ENCODE peak calls at places on chromosomes 16 and 17, in nine cellular contexts. One of them, this sample, is unnamed.

GRCh38 chr16:24721830-24722238 is 7.6 kb upstream of the TNRC6A start:
- DNase-seq in SW480: peak
- DNase-seq in right atrium auricular region: no peak
- DNase-seq in NCI-H1694 treated with DMSO at 0.1 percent for 48 hours: no peak
- DNase-seq in mesothelial cell of epicardium: no peak
- DNase-seq in hepatic stellate cell: no peak
- DNase-seq in stimulated activated CD4-positive, alpha-beta T cell treated with anti-CD3 and anti-CD28 coated beads, Interleukin-12 subunit alpha, Interleukin-12 subunit beta, amount 100 ng/mL, for 48 hours: peak
- DNase-seq in KBM-7: no peak
- DNase-seq in T-cell: no peak
- DNase-seq in this sample: no peak

GRCh38 chr16:58040945-58041627 is 15.5 kb downstream of the MMP15 start:
- DNase-seq in KBM-7: no peak
- DNase-seq in NCI-H1694 treated with DMSO at 0.1 percent for 48 hours: no peak
- DNase-seq in right atrium auricular region: no peak
- DNase-seq in SW480: no peak
- DNase-seq in mesothelial cell of epicardium: no peak
- DNase-seq in T-cell: no peak
- DNase-seq in stimulated activated CD4-positive, alpha-beta T cell treated with anti-CD3 and anti-CD28 coated beads, Interleukin-12 subunit alpha, Interleukin-12 subunit beta, amount 100 ng/mL, for 48 hours: no peak
- DNase-seq in hepatic stellate cell: no peak
- DNase-seq in this sample: no peak

GRCh38 chr17:47703191-47703591 is 9.2 kb downstream of the TBKBP1 start:
- DNase-seq in right atrium auricular region: no peak
- DNase-seq in mesothelial cell of epicardium: no peak
- DNase-seq in stimulated activated CD4-positive, alpha-beta T cell treated with anti-CD3 and anti-CD28 coated beads, Interleukin-12 subunit alpha, Interleukin-12 subunit beta, amount 100 ng/mL, for 48 hours: no peak
- DNase-seq in NCI-H1694 treated with DMSO at 0.1 percent for 48 hours: no peak
- DNase-seq in hepatic stellate cell: no peak
- DNase-seq in SW480: no peak
- DNase-seq in KBM-7: peak
- DNase-seq in T-cell: peak
- DNase-seq in this sample: no peak

GRCh38 chr17:6701719-6702118 is 11.4 kb downstream of the SLC13A5 start:
- DNase-seq in NCI-H1694 treated with DMSO at 0.1 percent for 48 hours: peak
- DNase-seq in right atrium auricular region: no peak
- DNase-seq in T-cell: peak
- DNase-seq in stimulated activated CD4-positive, alpha-beta T cell treated with anti-CD3 and anti-CD28 coated beads, Interleukin-12 subunit alpha, Interleukin-12 subunit beta, amount 100 ng/mL, for 48 hours: peak
- DNase-seq in mesothelial cell of epicardium: no peak
- DNase-seq in hepatic stellate cell: peak
- DNase-seq in KBM-7: peak
- DNase-seq in SW480: no peak
- DNase-seq in this sample: peak

GRCh38 chr17:29127840-29128239 is 52.4 kb downstream of the MYO18A start:
- DNase-seq in mesothelial cell of epicardium: no peak
- DNase-seq in T-cell: no peak
- DNase-seq in stimulated activated CD4-positive, alpha-beta T cell treated with anti-CD3 and anti-CD28 coated beads, Interleukin-12 subunit alpha, Interleukin-12 subunit beta, amount 100 ng/mL, for 48 hours: no peak
- DNase-seq in right atrium auricular region: no peak
- DNase-seq in NCI-H1694 treated with DMSO at 0.1 percent for 48 hours: no peak
- DNase-seq in hepatic stellate cell: no peak
- DNase-seq in KBM-7: no peak
- DNase-seq in SW480: no peak
- DNase-seq in this sample: no peak

GRCh38 chr17:78797691-78798585 is 15.9 kb upstream of the CYTH1 start:
- DNase-seq in mesothelial cell of epicardium: no peak
- DNase-seq in SW480: no peak
- DNase-seq in T-cell: no peak
- DNase-seq in NCI-H1694 treated with DMSO at 0.1 percent for 48 hours: no peak
- DNase-seq in stimulated activated CD4-positive, alpha-beta T cell treated with anti-CD3 and anti-CD28 coated beads, Interleukin-12 subunit alpha, Interleukin-12 subunit beta, amount 100 ng/mL, for 48 hours: no peak
- DNase-seq in right atrium auricular region: no peak
- DNase-seq in KBM-7: no peak
- DNase-seq in hepatic stellate cell: no peak
- DNase-seq in this sample: no peak

GRCh38 chr16:85512716-85513115 is 100.4 kb upstream of the GSE1 start:
- DNase-seq in hepatic stellate cell: no peak
- DNase-seq in T-cell: no peak
- DNase-seq in KBM-7: no peak
- DNase-seq in SW480: no peak
- DNase-seq in mesothelial cell of epicardium: no peak
- DNase-seq in NCI-H1694 treated with DMSO at 0.1 percent for 48 hours: no peak
- DNase-seq in stimulated activated CD4-positive, alpha-beta T cell treated with anti-CD3 and anti-CD28 coated beads, Interleukin-12 subunit alpha, Interleukin-12 subunit beta, amount 100 ng/mL, for 48 hours: no peak
- DNase-seq in right atrium auricular region: no peak
- DNase-seq in this sample: no peak

GRCh38 chr17:29577778-29578211 is 9.3 kb downstream of the TP53I13 start:
- DNase-seq in stimulated activated CD4-positive, alpha-beta T cell treated with anti-CD3 and anti-CD28 coated beads, Interleukin-12 subunit alpha, Interleukin-12 subunit beta, amount 100 ng/mL, for 48 hours: no peak
- DNase-seq in NCI-H1694 treated with DMSO at 0.1 percent for 48 hours: peak
- DNase-seq in KBM-7: no peak
- DNase-seq in hepatic stellate cell: no peak
- DNase-seq in right atrium auricular region: no peak
- DNase-seq in SW480: no peak
- DNase-seq in T-cell: no peak
- DNase-seq in mesothelial cell of epicardium: no peak
- DNase-seq in this sample: no peak

GRCh38 chr17:13518271-13519000 is 83.3 kb downstream of the HS3ST3A1 start:
- DNase-seq in NCI-H1694 treated with DMSO at 0.1 percent for 48 hours: no peak
- DNase-seq in KBM-7: no peak
- DNase-seq in SW480: no peak
- DNase-seq in stimulated activated CD4-positive, alpha-beta T cell treated with anti-CD3 and anti-CD28 coated beads, Interleukin-12 subunit alpha, Interleukin-12 subunit beta, amount 100 ng/mL, for 48 hours: no peak
- DNase-seq in mesothelial cell of epicardium: no peak
- DNase-seq in right atrium auricular region: no peak
- DNase-seq in T-cell: no peak
- DNase-seq in hepatic stellate cell: no peak
- DNase-seq in this sample: no peak

GRCh38 chr16:49350265-49351103 is 23.1 kb upstream of the C16orf78 start:
- DNase-seq in SW480: no peak
- DNase-seq in NCI-H1694 treated with DMSO at 0.1 percent for 48 hours: peak
- DNase-seq in mesothelial cell of epicardium: peak
- DNase-seq in KBM-7: peak
- DNase-seq in right atrium auricular region: peak
- DNase-seq in T-cell: peak
- DNase-seq in stimulated activated CD4-positive, alpha-beta T cell treated with anti-CD3 and anti-CD28 coated beads, Interleukin-12 subunit alpha, Interleukin-12 subunit beta, amount 100 ng/mL, for 48 hours: peak
- DNase-seq in hepatic stellate cell: peak
- DNase-seq in this sample: peak

GRCh38 chr17:64707077-64707591 is 45.0 kb upstream of the SMURF2 start:
- DNase-seq in right atrium auricular region: peak
- DNase-seq in mesothelial cell of epicardium: peak
- DNase-seq in KBM-7: peak
- DNase-seq in T-cell: no peak
- DNase-seq in stimulated activated CD4-positive, alpha-beta T cell treated with anti-CD3 and anti-CD28 coated beads, Interleukin-12 subunit alpha, Interleukin-12 subunit beta, amount 100 ng/mL, for 48 hours: no peak
- DNase-seq in SW480: peak
- DNase-seq in hepatic stellate cell: peak
- DNase-seq in NCI-H1694 treated with DMSO at 0.1 percent for 48 hours: no peak
- DNase-seq in this sample: peak

GRCh38 chr17:61786088-61786487 is 77.2 kb downstream of the BRIP1 start:
- DNase-seq in NCI-H1694 treated with DMSO at 0.1 percent for 48 hours: no peak
- DNase-seq in mesothelial cell of epicardium: no peak
- DNase-seq in KBM-7: peak
- DNase-seq in T-cell: no peak
- DNase-seq in SW480: no peak
- DNase-seq in hepatic stellate cell: no peak
- DNase-seq in stimulated activated CD4-positive, alpha-beta T cell treated with anti-CD3 and anti-CD28 coated beads, Interleukin-12 subunit alpha, Interleukin-12 subunit beta, amount 100 ng/mL, for 48 hours: no peak
- DNase-seq in right atrium auricular region: no peak
- DNase-seq in this sample: no peak

GRCh38 chr17:29115906-29116651 is 64.1 kb downstream of the MYO18A start:
- DNase-seq in hepatic stellate cell: peak
- DNase-seq in KBM-7: peak
- DNase-seq in mesothelial cell of epicardium: no peak
- DNase-seq in stimulated activated CD4-positive, alpha-beta T cell treated with anti-CD3 and anti-CD28 coated beads, Interleukin-12 subunit alpha, Interleukin-12 subunit beta, amount 100 ng/mL, for 48 hours: peak
- DNase-seq in right atrium auricular region: no peak
- DNase-seq in SW480: peak
- DNase-seq in NCI-H1694 treated with DMSO at 0.1 percent for 48 hours: peak
- DNase-seq in T-cell: peak
- DNase-seq in this sample: no peak

GRCh38 chr17:31487648-31488263 is 96.3 kb downstream of the RAB11FIP4 start:
- DNase-seq in right atrium auricular region: peak
- DNase-seq in SW480: peak
- DNase-seq in NCI-H1694 treated with DMSO at 0.1 percent for 48 hours: peak
- DNase-seq in stimulated activated CD4-positive, alpha-beta T cell treated with anti-CD3 and anti-CD28 coated beads, Interleukin-12 subunit alpha, Interleukin-12 subunit beta, amount 100 ng/mL, for 48 hours: peak
- DNase-seq in hepatic stellate cell: peak
- DNase-seq in mesothelial cell of epicardium: peak
- DNase-seq in KBM-7: peak
- DNase-seq in T-cell: peak
- DNase-seq in this sample: peak

GRCh38 chr16:82638095-82638798 is 11.5 kb downstream of the CDH13 start:
- DNase-seq in stimulated activated CD4-positive, alpha-beta T cell treated with anti-CD3 and anti-CD28 coated beads, Interleukin-12 subunit alpha, Interleukin-12 subunit beta, amount 100 ng/mL, for 48 hours: no peak
- DNase-seq in hepatic stellate cell: peak
- DNase-seq in mesothelial cell of epicardium: no peak
- DNase-seq in T-cell: no peak
- DNase-seq in NCI-H1694 treated with DMSO at 0.1 percent for 48 hours: no peak
- DNase-seq in right atrium auricular region: no peak
- DNase-seq in SW480: no peak
- DNase-seq in KBM-7: no peak
- DNase-seq in this sample: no peak

GRCh38 chr17:83081561-83082201 is 2.3 kb downstream of the METRNL start:
- DNase-seq in right atrium auricular region: peak
- DNase-seq in T-cell: peak
- DNase-seq in mesothelial cell of epicardium: no peak
- DNase-seq in NCI-H1694 treated with DMSO at 0.1 percent for 48 hours: no peak
- DNase-seq in stimulated activated CD4-positive, alpha-beta T cell treated with anti-CD3 and anti-CD28 coated beads, Interleukin-12 subunit alpha, Interleukin-12 subunit beta, amount 100 ng/mL, for 48 hours: no peak
- DNase-seq in KBM-7: no peak
- DNase-seq in SW480: no peak
- DNase-seq in hepatic stellate cell: no peak
- DNase-seq in this sample: peak

GRCh38 chr17:50101346-50102163 is 6.4 kb downstream of the PDK2 start:
- DNase-seq in stimulated activated CD4-positive, alpha-beta T cell treated with anti-CD3 and anti-CD28 coated beads, Interleukin-12 subunit alpha, Interleukin-12 subunit beta, amount 100 ng/mL, for 48 hours: no peak
- DNase-seq in SW480: peak
- DNase-seq in mesothelial cell of epicardium: peak
- DNase-seq in NCI-H1694 treated with DMSO at 0.1 percent for 48 hours: peak
- DNase-seq in T-cell: no peak
- DNase-seq in hepatic stellate cell: peak
- DNase-seq in right atrium auricular region: no peak
- DNase-seq in KBM-7: no peak
- DNase-seq in this sample: no peak

GRCh38 chr16:87698241-87698640 is 67.5 kb downstream of the KLHDC4 start:
- DNase-seq in hepatic stellate cell: no peak
- DNase-seq in T-cell: no peak
- DNase-seq in stimulated activated CD4-positive, alpha-beta T cell treated with anti-CD3 and anti-CD28 coated beads, Interleukin-12 subunit alpha, Interleukin-12 subunit beta, amount 100 ng/mL, for 48 hours: no peak
- DNase-seq in KBM-7: no peak
- DNase-seq in SW480: no peak
- DNase-seq in right atrium auricular region: no peak
- DNase-seq in mesothelial cell of epicardium: no peak
- DNase-seq in NCI-H1694 treated with DMSO at 0.1 percent for 48 hours: no peak
- DNase-seq in this sample: no peak

GRCh38 chr16:4316732-4317461 is 1.0 kb downstream of the GLIS2 start:
- DNase-seq in NCI-H1694 treated with DMSO at 0.1 percent for 48 hours: no peak
- DNase-seq in T-cell: no peak
- DNase-seq in KBM-7: no peak
- DNase-seq in right atrium auricular region: no peak
- DNase-seq in hepatic stellate cell: no peak
- DNase-seq in mesothelial cell of epicardium: no peak
- DNase-seq in SW480: peak
- DNase-seq in stimulated activated CD4-positive, alpha-beta T cell treated with anti-CD3 and anti-CD28 coated beads, Interleukin-12 subunit alpha, Interleukin-12 subunit beta, amount 100 ng/mL, for 48 hours: no peak
- DNase-seq in this sample: no peak

GRCh38 chr17:6636105-6636504 is 4.4 kb downstream of the KIAA0753 start:
- DNase-seq in SW480: no peak
- DNase-seq in NCI-H1694 treated with DMSO at 0.1 percent for 48 hours: no peak
- DNase-seq in mesothelial cell of epicardium: no peak
- DNase-seq in hepatic stellate cell: no peak
- DNase-seq in KBM-7: no peak
- DNase-seq in stimulated activated CD4-positive, alpha-beta T cell treated with anti-CD3 and anti-CD28 coated beads, Interleukin-12 subunit alpha, Interleukin-12 subunit beta, amount 100 ng/mL, for 48 hours: no peak
- DNase-seq in right atrium auricular region: no peak
- DNase-seq in T-cell: no peak
- DNase-seq in this sample: no peak

GRCh38 chr16:86575754-86576557 is 2.4 kb upstream of the FOXL1 start:
- DNase-seq in SW480: peak
- DNase-seq in mesothelial cell of epicardium: peak
- DNase-seq in NCI-H1694 treated with DMSO at 0.1 percent for 48 hours: no peak
- DNase-seq in stimulated activated CD4-positive, alpha-beta T cell treated with anti-CD3 and anti-CD28 coated beads, Interleukin-12 subunit alpha, Interleukin-12 subunit beta, amount 100 ng/mL, for 48 hours: peak
- DNase-seq in T-cell: peak
- DNase-seq in KBM-7: peak
- DNase-seq in hepatic stellate cell: peak
- DNase-seq in right atrium auricular region: peak
- DNase-seq in this sample: no peak

GRCh38 chr17:79002291-79002690 is 7.3 kb downstream of the CANT1 start:
- DNase-seq in right atrium auricular region: no peak
- DNase-seq in KBM-7: no peak
- DNase-seq in T-cell: no peak
- DNase-seq in mesothelial cell of epicardium: no peak
- DNase-seq in SW480: no peak
- DNase-seq in NCI-H1694 treated with DMSO at 0.1 percent for 48 hours: no peak
- DNase-seq in stimulated activated CD4-positive, alpha-beta T cell treated with anti-CD3 and anti-CD28 coated beads, Interleukin-12 subunit alpha, Interleukin-12 subunit beta, amount 100 ng/mL, for 48 hours: no peak
- DNase-seq in hepatic stellate cell: no peak
- DNase-seq in this sample: peak

GRCh38 chr16:17107450-17107849 is 363.3 kb downstream of the XYLT1 start:
- DNase-seq in T-cell: no peak
- DNase-seq in KBM-7: no peak
- DNase-seq in mesothelial cell of epicardium: no peak
- DNase-seq in stimulated activated CD4-positive, alpha-beta T cell treated with anti-CD3 and anti-CD28 coated beads, Interleukin-12 subunit alpha, Interleukin-12 subunit beta, amount 100 ng/mL, for 48 hours: no peak
- DNase-seq in right atrium auricular region: no peak
- DNase-seq in SW480: peak
- DNase-seq in NCI-H1694 treated with DMSO at 0.1 percent for 48 hours: no peak
- DNase-seq in hepatic stellate cell: no peak
- DNase-seq in this sample: no peak

This sample was measured in suprapubic skin.